ENCODE peak calls at places on chromosome 17, in nine cellular contexts. P is ascending aorta, L is astrocyte, Y is heart left ventricle, Q is HAP-1, C is Panc1, F is mesenchymal stem cell, K is body of pancreas, G is IMR-90. O is an unnamed sample. For H3K4me1, the result is how much of the 10 kb centered on the place peaks cover.

GRCh38 chr17:7260601-7261376 is 1.5 kb downstream of the CLDN7 start:
- DNase-seq in P (no peak), L (no peak), K (peak), F (no peak), Y (no peak), Q (no peak), C (no peak), G (no peak), O (peak)

GRCh38 chr17:82985973-82986372 is 93.4 kb upstream of the METRNL start:
- DNase-seq in G (peak), C (no peak), Q (no peak), L (peak), F (peak), P (no peak), K (peak), Y (no peak), O (peak)

GRCh38 chr17:962166-962565 is 17.4 kb downstream of the NXN start:
- DNase-seq in K (no peak), P (no peak), C (no peak), G (no peak), L (no peak), Y (no peak), F (no peak), Q (no peak), O (no peak)

GRCh38 chr17:51091635-51092034 is 29.0 kb downstream of the SPAG9 start:
- DNase-seq in F (no peak), K (no peak), C (no peak), L (no peak), P (no peak), Y (no peak), Q (no peak), G (no peak), O (no peak)

GRCh38 chr17:41530062-41531048 is 2.2 kb upstream of the KRT19 start:
- DNase-seq in Y (no peak), K (no peak), C (no peak), Q (no peak), G (peak), P (no peak), F (peak), L (peak), O (peak)

GRCh38 chr17:62696726-62697490 is 69.4 kb downstream of the MRC2 start:
- DNase-seq in F (no peak), G (no peak), L (no peak), C (no peak), P (no peak), Y (no peak), K (no peak), Q (no peak), O (no peak)

GRCh38 chr17:21530311-21530710 is 154.2 kb downstream of the KCNJ12 start:
- DNase-seq in L (no peak), C (no peak), P (no peak), Q (no peak), K (no peak), G (no peak), F (no peak), Y (no peak), O (peak)

GRCh38 chr17:42409467-42410351 is 13.3 kb downstream of the CAVIN1 start:
- DNase-seq in P (peak), Y (peak), Q (no peak), K (no peak), L (peak), G (peak), C (no peak), F (peak), O (no peak)

GRCh38 chr17:48392836-48393235 is 37.2 kb downstream of the SKAP1 start:
- DNase-seq in F (peak), Q (no peak), G (no peak), L (no peak), Y (no peak), K (no peak), C (no peak), P (no peak), O (no peak)

GRCh38 chr17:76909971-76910760 is 42.0 kb downstream of the MGAT5B start:
- DNase-seq in P (no peak), C (no peak), L (peak), K (peak), Y (peak), F (peak), G (peak), Q (peak), O (peak)

GRCh38 chr17:82188001-82188961 is 24.4 kb downstream of the CCDC57 start:
- DNase-seq in F (no peak), L (no peak), Q (no peak), G (no peak), K (no peak), C (no peak), Y (no peak), P (no peak), O (peak)

GRCh38 chr17:40355123-40355803 is 9.3 kb downstream of the GJD3 start:
- DNase-seq in Y (peak), P (peak), K (peak), F (peak), G (peak), L (no peak), Q (peak), C (no peak), O (peak)

GRCh38 chr17:60573139-60573975 is 26.6 kb upstream of the PPM1D start:
- DNase-seq in Q (no peak), G (peak), C (no peak), Y (no peak), P (peak), K (no peak), L (peak), F (peak), O (no peak)

GRCh38 chr17:21375757-21376584 is at the start of gene KCNJ12:
- DNase-seq in C (no peak), F (no peak), Q (no peak), K (no peak), P (no peak), L (no peak), G (no peak), Y (no peak), O (no peak)

GRCh38 chr17:48814504-48814903 is 2.5 kb downstream of the TTLL6 start:
- DNase-seq in P (peak), Y (peak), C (no peak), L (peak), F (peak), Q (peak), G (peak), K (peak), O (peak)

GRCh38 chr17:65170839-65171238 is 33.7 kb downstream of the RGS9 start:
- DNase-seq in Y (peak), P (no peak), G (peak), Q (no peak), C (no peak), K (peak), F (peak), L (peak), O (no peak)

GRCh38 chr17:30956764-30957374 is 14.0 kb upstream of the RNF135 start:
- DNase-seq in L (no peak), Q (no peak), P (no peak), G (no peak), Y (peak), K (no peak), C (no peak), F (peak), O (no peak)

GRCh38 chr17:45096141-45096540 is 35.0 kb downstream of the NMT1 start:
- DNase-seq in K (no peak), Y (no peak), F (peak), L (no peak), C (no peak), G (peak), Q (no peak), P (no peak), O (no peak)

GRCh38 chr17:78357177-78357586 is 2.7 kb downstream of the SOCS3 start:
- DNase-seq in P (peak), C (no peak), G (peak), Q (no peak), L (peak), K (peak), F (peak), Y (peak), O (no peak)

GRCh38 chr17:42251115-42251514 is 25.1 kb downstream of the STAT5B start:
- DNase-seq in L (no peak), F (no peak), C (no peak), P (no peak), Y (no peak), Q (no peak), G (no peak), K (no peak), O (no peak)

GRCh38 chr17:50837980-50838954 is 2.9 kb downstream of the WFIKKN2 start:
- DNase-seq in Q (no peak), F (no peak), P (peak), G (no peak), L (no peak), C (no peak), K (no peak), Y (no peak), O (no peak)

GRCh38 chr17:40349477-40350409 is 14.8 kb downstream of the GJD3 start:
- DNase-seq in K (no peak), Q (no peak), F (no peak), Y (peak), P (no peak), G (peak), L (peak), C (no peak), O (no peak)

GRCh38 chr17:7045492-7046126 is 1.7 kb upstream of the SLC16A11 start:
- DNase-seq in P (no peak), L (peak), G (peak), Q (peak), K (peak), C (peak), Y (no peak), F (peak), O (peak)

GRCh38 chr17:82808921-82809905 is 30.6 kb downstream of the ZNF750 start:
- DNase-seq in G (peak), Y (no peak), F (no peak), P (no peak), Q (no peak), C (no peak), L (peak), K (no peak), O (no peak)

GRCh38 chr17:29158515-29159275 is 21.5 kb downstream of the MYO18A start:
- DNase-seq in F (peak), Q (no peak), P (peak), Y (no peak), L (peak), G (peak), K (no peak), C (no peak), O (peak)

GRCh38 chr17:21302711-21303425 is 18.4 kb downstream of the MAP2K3 start:
- DNase-seq in C (no peak), Y (peak), Q (no peak), K (no peak), G (no peak), L (no peak), F (no peak), P (no peak), O (no peak)

GRCh38 chr17:12388206-12388605 is 277.5 kb upstream of the MYOCD start:
- DNase-seq in P (no peak), G (peak), Q (no peak), L (peak), Y (no peak), K (no peak), C (no peak), F (peak), O (no peak)

GRCh38 chr17:50660887-50661345 is 26.2 kb downstream of the ABCC3 start:
- DNase-seq in C (no peak), Q (no peak), L (no peak), K (no peak), P (no peak), Y (no peak), G (no peak), F (no peak), O (peak)

GRCh38 chr17:3689262-3690093 is 6.5 kb downstream of the P2RX5 start:
- DNase-seq in K (no peak), G (no peak), F (no peak), Y (no peak), P (no peak), C (no peak), L (no peak), Q (no peak), O (no peak)

GRCh38 chr17:17526369-17526768 is 30.2 kb upstream of the RASD1 start:
- DNase-seq in G (no peak), K (no peak), C (no peak), P (no peak), Y (peak), L (no peak), F (no peak), Q (no peak), O (peak)

GRCh38 chr17:17668358-17668757 is 12.9 kb upstream of the RAI1 start:
- DNase-seq in G (no peak), Q (no peak), K (no peak), F (no peak), C (no peak), Y (no peak), P (no peak), L (no peak), O (no peak)

GRCh38 chr17:36614081-36614480 is 12.7 kb downstream of the MRM1 start:
- DNase-seq in Q (no peak), G (no peak), K (no peak), P (no peak), F (no peak), L (no peak), C (no peak), Y (no peak), O (no peak)
- H3K4me1 ChIP-seq in Q (under half), G (under half), K (under half), P (under half), F (under half), L (under half), C (under half), Y (under half), O (under half)

DNA sequence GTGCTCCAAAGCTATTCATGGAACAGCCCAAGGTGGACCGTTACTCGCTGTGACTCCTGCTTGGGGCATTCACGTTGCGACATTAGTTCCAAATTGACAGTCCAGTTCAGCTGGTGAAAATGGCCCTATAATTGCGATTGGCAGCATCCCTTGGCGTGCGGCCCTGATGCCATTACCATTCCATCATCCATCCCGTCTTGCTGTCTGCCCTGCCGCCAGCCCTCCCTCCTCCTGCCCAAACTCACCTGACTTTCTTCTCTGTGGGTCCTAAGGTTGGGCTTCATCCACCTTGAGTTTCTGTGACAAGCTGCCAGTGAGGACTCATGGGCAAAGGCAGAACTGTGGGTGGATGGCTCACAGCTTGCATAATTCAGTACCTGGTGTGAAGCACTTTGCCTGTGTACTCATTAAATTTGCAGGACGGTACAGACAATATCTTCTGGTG is 104.6 kb downstream of the RPTOR start:
- DNase-seq in K (no peak), Q (no peak), F (no peak), P (no peak), G (no peak), Y (no peak), L (no peak), C (no peak), O (no peak)
- H3K4me3 ChIP-seq in K (no peak), Q (no peak), F (peak), P (no peak), G (no peak), Y (no peak), L (no peak), C (no peak), O (no peak)

GRCh38 chr17:32553168-32553567 is 66.4 kb downstream of the CDK5R1 start:
- DNase-seq in G (no peak), C (no peak), Q (no peak), P (no peak), L (no peak), F (no peak), Y (no peak), K (no peak), O (no peak)
- H3K4me1 ChIP-seq in G (under half), C (under half), Q (under half), P (under half), L (under half), F (under half), Y (under half), K (under half), O (under half)

GRCh38 chr17:64019486-64020067 is 856 bp downstream of the ICAM2 start:
- DNase-seq in Y (no peak), L (no peak), F (no peak), K (no peak), P (peak), Q (no peak), G (no peak), C (no peak), O (no peak)

GRCh38 chr17:64016248-64016784 is 4.1 kb downstream of the ICAM2 start:
- DNase-seq in L (no peak), C (no peak), Q (no peak), Y (no peak), P (peak), G (no peak), F (no peak), K (no peak), O (no peak)

GRCh38 chr17:64015447-64015846 is 5.0 kb downstream of the ICAM2 start:
- DNase-seq in P (no peak), F (no peak), Y (no peak), Q (no peak), C (no peak), K (no peak), L (no peak), G (no peak), O (no peak)

GRCh38 chr17:64016974-64017373 is 3.5 kb downstream of the ICAM2 start:
- DNase-seq in L (no peak), P (no peak), C (no peak), K (no peak), Q (no peak), G (no peak), F (no peak), Y (no peak), O (no peak)

GRCh38 chr17:64017381-64017980 is 3.0 kb downstream of the ICAM2 start:
- DNase-seq in G (no peak), F (no peak), C (no peak), Y (no peak), L (no peak), K (no peak), P (no peak), Q (no peak), O (no peak)
- H3K4me3 ChIP-seq in G (no peak), F (no peak), C (no peak), Y (no peak), L (no peak), K (no peak), P (no peak), Q (no peak), O (no peak)

DNA sequence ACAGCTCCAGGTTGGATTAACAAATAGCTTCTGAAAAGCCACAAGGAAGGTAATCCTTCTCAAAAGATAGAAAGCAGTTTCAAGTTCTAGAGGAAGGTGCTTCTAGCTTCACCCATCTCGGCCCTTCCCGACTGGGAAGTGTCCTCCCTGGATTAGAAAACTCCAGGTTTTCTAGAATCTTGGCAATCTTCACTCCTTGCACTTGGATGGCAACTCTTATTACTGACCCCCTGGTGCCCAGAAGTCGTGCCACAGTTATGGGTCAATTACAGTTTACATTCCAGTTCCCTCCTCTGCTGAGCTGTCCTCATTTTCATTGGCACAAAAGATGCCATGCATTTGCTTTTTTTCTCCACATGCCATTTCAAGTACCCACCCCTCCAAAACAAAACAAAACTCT is 65.6 kb downstream of the SMG6 start:
- DNase-seq in Q (no peak), C (no peak), Y (no peak), P (peak), K (no peak), L (no peak), F (no peak), G (no peak), O (no peak)
- H3K4me1 ChIP-seq in Q (under half), C (under half), Y (half or more), P (under half), K (under half), L (half or more), F (under half), G (under half), O (under half)